ENCODE peak calls at places on chromosomes 11 and 22, in eight cellular contexts. One of them, this sample, is unnamed. For H3K9me3, the result is how much of the 10 kb centered on the place peaks cover.

GRCh38 chr11:70739811-70740474 is 341.6 kb downstream of the CTTN start:
- ATAC-seq in CD4-positive, CD25-positive, alpha-beta regulatory T cell: no peak
- ATAC-seq in pancreas: no peak
- ATAC-seq in body of pancreas: no peak
- ATAC-seq in heart left ventricle: no peak
- ATAC-seq in lower lobe of right lung: no peak
- ATAC-seq in IMR-90: no peak
- ATAC-seq in psoas muscle: no peak
- ATAC-seq in this sample: no peak

GRCh38 chr11:121494355-121495099 is 41.8 kb upstream of the SORL1-AS1 start:
- ATAC-seq in CD4-positive, CD25-positive, alpha-beta regulatory T cell: peak
- ATAC-seq in pancreas: no peak
- ATAC-seq in body of pancreas: no peak
- ATAC-seq in heart left ventricle: no peak
- ATAC-seq in lower lobe of right lung: no peak
- ATAC-seq in IMR-90: no peak
- ATAC-seq in psoas muscle: no peak
- ATAC-seq in this sample: no peak

GRCh38 chr22:38442967-38443674 is 11.9 kb downstream of the KCNJ4 start:
- ATAC-seq in CD4-positive, CD25-positive, alpha-beta regulatory T cell: no peak
- ATAC-seq in pancreas: no peak
- ATAC-seq in body of pancreas: no peak
- ATAC-seq in heart left ventricle: peak
- ATAC-seq in lower lobe of right lung: no peak
- ATAC-seq in IMR-90: no peak
- ATAC-seq in psoas muscle: no peak
- ATAC-seq in this sample: no peak

GRCh38 chr11:126404367-126404766 is 48.9 kb downstream of the ST3GAL4 start:
- ATAC-seq in CD4-positive, CD25-positive, alpha-beta regulatory T cell: no peak
- ATAC-seq in pancreas: no peak
- ATAC-seq in body of pancreas: no peak
- ATAC-seq in heart left ventricle: no peak
- ATAC-seq in lower lobe of right lung: no peak
- ATAC-seq in IMR-90: peak
- ATAC-seq in psoas muscle: no peak
- ATAC-seq in this sample: no peak

GRCh38 chr11:6618117-6619020 is 853 bp downstream of the TPP1 start:
- ATAC-seq in CD4-positive, CD25-positive, alpha-beta regulatory T cell: peak
- ATAC-seq in pancreas: peak
- ATAC-seq in body of pancreas: no peak
- ATAC-seq in heart left ventricle: peak
- ATAC-seq in lower lobe of right lung: peak
- ATAC-seq in IMR-90: peak
- ATAC-seq in psoas muscle: peak
- ATAC-seq in this sample: peak

GRCh38 chr22:38316340-38317236 is 645 bp downstream of the CSNK1E start:
- ATAC-seq in CD4-positive, CD25-positive, alpha-beta regulatory T cell: peak
- ATAC-seq in pancreas: peak
- ATAC-seq in body of pancreas: peak
- ATAC-seq in heart left ventricle: peak
- ATAC-seq in lower lobe of right lung: peak
- ATAC-seq in IMR-90: peak
- ATAC-seq in psoas muscle: peak
- ATAC-seq in this sample: peak

GRCh38 chr11:128830290-128830813 is 36.7 kb downstream of the KCNJ1 start:
- ATAC-seq in CD4-positive, CD25-positive, alpha-beta regulatory T cell: peak
- ATAC-seq in pancreas: no peak
- ATAC-seq in body of pancreas: no peak
- ATAC-seq in heart left ventricle: no peak
- ATAC-seq in lower lobe of right lung: no peak
- ATAC-seq in IMR-90: no peak
- ATAC-seq in psoas muscle: no peak
- ATAC-seq in this sample: no peak

GRCh38 chr11:14541180-14541579 is 21.0 kb upstream of the PSMA1 start:
- ATAC-seq in CD4-positive, CD25-positive, alpha-beta regulatory T cell: no peak
- ATAC-seq in pancreas: peak
- ATAC-seq in body of pancreas: peak
- ATAC-seq in heart left ventricle: peak
- ATAC-seq in lower lobe of right lung: peak
- ATAC-seq in IMR-90: no peak
- ATAC-seq in psoas muscle: no peak
- ATAC-seq in this sample: peak

GRCh38 chr11:17004486-17005148 is 9.6 kb downstream of the PLEKHA7 start:
- ATAC-seq in CD4-positive, CD25-positive, alpha-beta regulatory T cell: no peak
- ATAC-seq in pancreas: no peak
- ATAC-seq in body of pancreas: no peak
- ATAC-seq in heart left ventricle: no peak
- ATAC-seq in lower lobe of right lung: no peak
- ATAC-seq in IMR-90: no peak
- ATAC-seq in psoas muscle: no peak
- ATAC-seq in this sample: no peak

DNA sequence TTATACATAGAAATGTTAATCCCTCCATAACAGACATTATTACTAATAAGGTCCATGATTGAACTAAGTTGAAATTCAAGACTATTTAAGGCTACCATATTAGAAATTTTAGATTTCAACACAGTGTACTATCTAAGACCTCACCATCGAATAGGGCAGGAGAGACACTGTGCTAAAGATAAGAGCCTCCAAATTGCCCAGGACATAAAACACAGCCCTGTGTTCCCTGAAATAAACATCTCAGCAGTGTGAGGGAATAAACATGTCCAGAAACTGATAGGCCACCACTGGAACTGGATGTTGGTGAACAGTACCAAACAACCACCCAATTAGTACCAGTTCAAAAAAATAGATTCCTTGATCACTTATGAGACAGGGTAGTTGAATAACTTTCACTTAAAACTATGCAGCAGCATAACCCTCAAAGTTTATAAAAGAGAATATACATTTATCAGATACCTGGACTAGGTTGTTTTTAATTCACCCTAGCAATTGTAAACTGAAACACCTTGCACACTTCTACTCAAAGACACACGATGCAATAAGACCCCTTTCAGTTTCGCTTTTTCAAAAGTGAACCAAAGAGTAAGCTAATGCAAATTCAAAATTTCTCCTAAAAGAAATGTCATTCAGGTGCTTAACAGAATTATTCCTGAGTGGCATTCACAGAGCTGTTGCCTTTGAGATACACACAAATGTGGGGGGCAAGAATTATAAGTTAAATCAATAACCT is 34.3 kb downstream of the USP28 start:
- ATAC-seq in CD4-positive, CD25-positive, alpha-beta regulatory T cell: no peak
- ATAC-seq in pancreas: no peak
- ATAC-seq in body of pancreas: no peak
- ATAC-seq in heart left ventricle: peak
- ATAC-seq in lower lobe of right lung: no peak
- ATAC-seq in IMR-90: no peak
- ATAC-seq in psoas muscle: no peak
- ATAC-seq in this sample: no peak
- H3K27ac ChIP-seq in CD4-positive, CD25-positive, alpha-beta regulatory T cell: no peak
- H3K27ac ChIP-seq in pancreas: no peak
- H3K27ac ChIP-seq in body of pancreas: no peak
- H3K27ac ChIP-seq in heart left ventricle: peak
- H3K27ac ChIP-seq in lower lobe of right lung: no peak
- H3K27ac ChIP-seq in IMR-90: no peak
- H3K27ac ChIP-seq in psoas muscle: no peak
- H3K27ac ChIP-seq in this sample: no peak

GRCh38 chr11:95104916-95105315 is 15.3 kb downstream of the ENDOD1 start:
- ATAC-seq in CD4-positive, CD25-positive, alpha-beta regulatory T cell: no peak
- ATAC-seq in pancreas: no peak
- ATAC-seq in body of pancreas: no peak
- ATAC-seq in heart left ventricle: no peak
- ATAC-seq in lower lobe of right lung: no peak
- ATAC-seq in IMR-90: no peak
- ATAC-seq in psoas muscle: no peak
- ATAC-seq in this sample: no peak

GRCh38 chr11:95104121-95104830 is 14.6 kb downstream of the ENDOD1 start:
- ATAC-seq in CD4-positive, CD25-positive, alpha-beta regulatory T cell: no peak
- ATAC-seq in pancreas: no peak
- ATAC-seq in body of pancreas: no peak
- ATAC-seq in heart left ventricle: no peak
- ATAC-seq in lower lobe of right lung: no peak
- ATAC-seq in IMR-90: no peak
- ATAC-seq in psoas muscle: no peak
- ATAC-seq in this sample: no peak

GRCh38 chr11:95108159-95108611 is 18.5 kb downstream of the ENDOD1 start:
- ATAC-seq in CD4-positive, CD25-positive, alpha-beta regulatory T cell: no peak
- ATAC-seq in pancreas: peak
- ATAC-seq in body of pancreas: peak
- ATAC-seq in heart left ventricle: peak
- ATAC-seq in lower lobe of right lung: peak
- ATAC-seq in IMR-90: peak
- ATAC-seq in psoas muscle: peak
- ATAC-seq in this sample: peak

GRCh38 chr11:95111923-95112540 is 22.4 kb downstream of the ENDOD1 start:
- ATAC-seq in CD4-positive, CD25-positive, alpha-beta regulatory T cell: no peak
- ATAC-seq in pancreas: no peak
- ATAC-seq in body of pancreas: no peak
- ATAC-seq in heart left ventricle: no peak
- ATAC-seq in lower lobe of right lung: no peak
- ATAC-seq in IMR-90: no peak
- ATAC-seq in psoas muscle: peak
- ATAC-seq in this sample: no peak

DNA sequence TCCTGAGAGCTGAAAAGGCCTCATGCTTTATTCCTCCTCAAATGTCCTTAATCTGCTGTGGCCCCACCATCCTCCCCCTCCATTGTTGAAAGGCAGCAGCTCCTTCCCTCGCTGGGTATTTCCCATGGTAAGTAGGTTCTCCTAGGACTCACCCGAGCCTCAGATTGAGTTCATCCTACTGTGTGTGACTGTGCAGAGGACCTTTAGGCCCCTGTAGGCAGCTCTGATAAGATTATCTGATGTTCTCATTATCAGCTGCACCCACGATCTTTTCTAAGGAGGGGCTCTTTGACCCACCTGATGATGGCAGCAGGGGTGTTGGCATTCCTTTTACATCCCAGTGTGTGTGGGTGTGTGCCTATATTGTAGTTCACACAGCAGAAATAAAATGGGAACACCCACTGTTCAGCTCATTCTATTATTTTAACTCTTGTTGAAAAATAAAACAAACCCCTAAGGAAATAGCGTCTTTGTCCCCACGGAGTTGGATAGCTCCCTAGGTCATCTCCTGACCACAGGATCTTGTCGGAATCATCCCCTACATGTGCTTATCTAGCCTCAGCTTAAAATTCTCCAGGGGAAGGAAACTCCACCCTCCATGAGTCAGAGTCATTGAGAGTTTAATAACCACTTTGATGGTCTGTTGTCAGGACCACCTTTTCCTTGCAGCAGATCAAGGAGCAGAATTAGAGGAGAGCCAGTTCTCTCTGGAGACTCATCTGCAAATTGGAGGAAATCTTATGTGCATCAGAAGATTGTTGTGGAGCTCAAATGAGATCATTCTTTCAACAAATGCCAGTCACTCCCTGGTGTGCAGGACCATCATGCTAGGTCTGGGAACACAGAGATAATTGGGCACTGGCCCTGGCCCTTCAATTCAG is 19.3 kb downstream of the ENDOD1 start:
- ATAC-seq in CD4-positive, CD25-positive, alpha-beta regulatory T cell: no peak
- ATAC-seq in pancreas: no peak
- ATAC-seq in body of pancreas: no peak
- ATAC-seq in heart left ventricle: peak
- ATAC-seq in lower lobe of right lung: peak
- ATAC-seq in IMR-90: no peak
- ATAC-seq in psoas muscle: no peak
- ATAC-seq in this sample: peak
- H3K9me3 ChIP-seq in CD4-positive, CD25-positive, alpha-beta regulatory T cell: under half
- H3K9me3 ChIP-seq in pancreas: under half
- H3K9me3 ChIP-seq in body of pancreas: under half
- H3K9me3 ChIP-seq in heart left ventricle: under half
- H3K9me3 ChIP-seq in lower lobe of right lung: under half
- H3K9me3 ChIP-seq in IMR-90: under half
- H3K9me3 ChIP-seq in psoas muscle: under half
- H3K9me3 ChIP-seq in this sample: under half

DNA sequence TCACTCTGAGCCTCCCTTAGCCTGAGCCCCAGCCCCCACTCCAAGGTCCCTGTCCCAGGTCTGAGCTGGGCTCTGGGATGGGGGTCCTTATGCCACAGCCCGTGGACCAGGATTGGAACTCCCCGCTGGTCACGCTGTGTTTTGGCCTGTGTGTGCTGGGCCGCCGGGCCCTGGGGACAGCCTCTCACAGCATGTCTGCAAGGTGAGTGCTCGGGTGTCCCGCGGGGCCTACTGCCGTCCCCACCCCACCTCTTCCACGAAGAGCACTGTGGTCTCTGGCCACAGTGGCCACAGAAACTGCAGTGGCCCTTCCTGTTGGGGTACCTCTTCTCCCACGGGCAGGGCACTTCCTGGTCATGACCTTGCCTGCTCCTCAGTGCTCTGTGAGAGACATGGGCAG is 3.5 kb upstream of the SIPA1 start:
- ATAC-seq in CD4-positive, CD25-positive, alpha-beta regulatory T cell: no peak
- ATAC-seq in pancreas: no peak
- ATAC-seq in body of pancreas: no peak
- ATAC-seq in heart left ventricle: no peak
- ATAC-seq in lower lobe of right lung: no peak
- ATAC-seq in IMR-90: no peak
- ATAC-seq in psoas muscle: no peak
- ATAC-seq in this sample: no peak
- H3K27ac ChIP-seq in CD4-positive, CD25-positive, alpha-beta regulatory T cell: no peak
- H3K27ac ChIP-seq in pancreas: no peak
- H3K27ac ChIP-seq in body of pancreas: no peak
- H3K27ac ChIP-seq in heart left ventricle: no peak
- H3K27ac ChIP-seq in lower lobe of right lung: no peak
- H3K27ac ChIP-seq in IMR-90: no peak
- H3K27ac ChIP-seq in psoas muscle: no peak
- H3K27ac ChIP-seq in this sample: no peak

DNA sequence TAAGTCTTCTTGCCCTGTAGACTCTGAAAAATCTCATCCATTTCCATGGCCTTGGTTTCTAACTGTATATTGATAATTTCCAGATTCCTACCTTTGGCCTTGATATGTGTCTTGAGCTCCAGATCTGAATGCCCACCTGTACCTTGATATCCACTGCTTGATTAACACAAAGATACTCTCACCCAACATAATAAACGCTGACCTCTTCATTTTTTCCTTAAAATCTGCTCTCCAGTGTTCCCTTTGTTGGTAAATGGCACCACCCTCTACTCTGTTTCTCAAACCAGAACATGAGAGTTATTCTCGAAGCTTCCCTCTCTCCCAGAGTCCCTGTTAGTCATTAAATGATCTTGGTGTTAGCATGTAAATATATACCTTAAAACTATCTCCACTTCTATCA is 13.4 kb downstream of the TUG1 start:
- ATAC-seq in CD4-positive, CD25-positive, alpha-beta regulatory T cell: no peak
- ATAC-seq in pancreas: no peak
- ATAC-seq in body of pancreas: no peak
- ATAC-seq in heart left ventricle: no peak
- ATAC-seq in lower lobe of right lung: no peak
- ATAC-seq in IMR-90: no peak
- ATAC-seq in psoas muscle: no peak
- ATAC-seq in this sample: no peak
- H3K9me3 ChIP-seq in CD4-positive, CD25-positive, alpha-beta regulatory T cell: half or more
- H3K9me3 ChIP-seq in pancreas: under half
- H3K9me3 ChIP-seq in body of pancreas: under half
- H3K9me3 ChIP-seq in heart left ventricle: under half
- H3K9me3 ChIP-seq in lower lobe of right lung: under half
- H3K9me3 ChIP-seq in IMR-90: under half
- H3K9me3 ChIP-seq in psoas muscle: under half
- H3K9me3 ChIP-seq in this sample: half or more

This sample was measured in gastroesophageal sphincter.